ENCODE peak calls at places on chromosomes 1 and 21, in four cellular contexts. E, L, X and J are unnamed samples.

GRCh38 chr1:43565600-43566360 is 35.1 kb downstream of the PTPRF start:
- DNase-seq in L (peak), E (peak), X (peak), J (no peak)

GRCh38 chr1:156581661-156582387 is 2.3 kb downstream of the TTC24 start:
- DNase-seq in X (no peak), L (no peak), E (no peak), J (no peak)

GRCh38 chr1:42891471-42891870 is 45.1 kb downstream of the ZNF691 start:
- DNase-seq in X (no peak), E (no peak), L (no peak), J (no peak)

GRCh38 chr1:49199564-49199963 is 422.9 kb upstream of the BEND5 start:
- DNase-seq in E (no peak), X (no peak), L (no peak), J (no peak)

GRCh38 chr1:216614011-216614934 is 109.0 kb downstream of the ESRRG start:
- DNase-seq in L (no peak), E (no peak), X (no peak), J (no peak)

GRCh38 chr1:17021896-17022295 is 10.2 kb upstream of the ATP13A2 start:
- DNase-seq in E (no peak), L (no peak), X (no peak), J (no peak)

GRCh38 chr1:214351551-214352277 is 70.8 kb downstream of the SMYD2 start:
- DNase-seq in L (no peak), X (no peak), E (no peak), J (no peak)

GRCh38 chr1:20086800-20087199 is 16.8 kb downstream of the PLA2G5 start:
- DNase-seq in X (no peak), E (no peak), L (no peak), J (no peak)

GRCh38 chr1:21573971-21574458 is 64.8 kb downstream of the ALPL start:
- DNase-seq in E (peak), X (peak), L (peak), J (peak)

GRCh38 chr1:20429296-20429695 is 56.7 kb downstream of the CAMK2N1 start:
- DNase-seq in L (peak), E (no peak), X (no peak), J (no peak)

GRCh38 chr21:44382536-44382935 is 29.1 kb downstream of the TRPM2 start:
- DNase-seq in X (no peak), L (no peak), E (no peak), J (no peak)

GRCh38 chr1:206679738-206680211 is 4.9 kb upstream of the MAPKAPK2 start:
- DNase-seq in X (no peak), L (no peak), E (no peak), J (no peak)

GRCh38 chr1:25821630-25822091 is 1.9 kb downstream of the MTFR1L start:
- DNase-seq in L (peak), E (no peak), X (no peak), J (no peak)

GRCh38 chr1:208536176-208536575 is 292.0 kb upstream of the PLXNA2 start:
- DNase-seq in X (peak), E (no peak), L (no peak), J (no peak)

GRCh38 chr1:32892368-32893197 is 6.3 kb downstream of the HPCA start:
- DNase-seq in X (peak), E (no peak), L (no peak), J (no peak)

GRCh38 chr1:226624526-226624925 is 76.0 kb downstream of the STUM start:
- DNase-seq in X (no peak), L (peak), E (no peak), J (peak)

GRCh38 chr1:19359357-19359756 is 47.2 kb downstream of the SLC66A1 start:
- DNase-seq in X (no peak), E (no peak), L (no peak), J (no peak)

GRCh38 chr1:116203936-116204335 is 92.7 kb downstream of the MAB21L3 start:
- DNase-seq in E (no peak), L (no peak), X (no peak), J (no peak)

GRCh38 chr1:207891148-207891547 is 19.8 kb downstream of the CD34 start:
- DNase-seq in E (no peak), X (no peak), L (no peak), J (no peak)

GRCh38 chr1:38898653-38899230 is 17.4 kb upstream of the GJA9 start:
- DNase-seq in E (no peak), X (no peak), L (peak), J (peak)

GRCh38 chr1:94783342-94784264 is 36.6 kb upstream of the SLC44A3 start:
- DNase-seq in X (no peak), E (no peak), L (peak), J (peak)

GRCh38 chr1:17920881-17921635 is 165.9 kb downstream of the ACTL8 start:
- DNase-seq in X (no peak), E (no peak), L (no peak), J (no peak)

GRCh38 chr1:227325195-227325594 is 6.9 kb upstream of the CDC42BPA start:
- DNase-seq in X (no peak), E (no peak), L (no peak), J (no peak)

GRCh38 chr1:46394872-46395465 is 852 bp downstream of the FAAH start:
- DNase-seq in E (no peak), X (peak), L (no peak), J (no peak)

GRCh38 chr1:46393510-46393909 is 607 bp upstream of the FAAH start:
- DNase-seq in X (peak), L (no peak), E (no peak), J (no peak)

GRCh38 chr1:46394108-46394871 is at the start of gene FAAH:
- DNase-seq in X (peak), E (peak), L (no peak), J (peak)

GRCh38 chr1:46399307-46399706 is 5.2 kb downstream of the FAAH start:
- DNase-seq in L (no peak), E (no peak), X (no peak), J (no peak)

GRCh38 chr1:46396429-46397398 is 2.6 kb downstream of the FAAH start:
- DNase-seq in L (peak), E (no peak), X (no peak), J (no peak)
- H3K4me2 ChIP-seq in L (no peak), E (no peak), X (no peak), J (no peak)

GRCh38 chr21:7916329-7917303 is 2604.8 kb upstream of the TPTE start:
- DNase-seq in X (no peak), E (no peak), L (no peak), J (no peak)
- H3K4me3 ChIP-seq in X (no peak), E (no peak), L (no peak), J (no peak)

GRCh38 chr1:223234534-223234933 is 91.5 kb upstream of the TLR5 start:
- DNase-seq in L (no peak), X (no peak), E (no peak), J (no peak)

GRCh38 chr1:223233410-223234163 is 90.5 kb upstream of the TLR5 start:
- DNase-seq in L (peak), X (no peak), E (no peak), J (peak)

GRCh38 chr1:223233019-223233409 is 90.0 kb upstream of the TLR5 start:
- DNase-seq in E (no peak), L (no peak), X (no peak), J (no peak)

GRCh38 chr1:223235091-223235490 is 92.0 kb upstream of the TLR5 start:
- DNase-seq in E (no peak), L (no peak), X (no peak), J (no peak)

GRCh38 chr1:223234164-223234501 is 91.1 kb upstream of the TLR5 start:
- DNase-seq in X (no peak), L (no peak), E (no peak), J (no peak)
- H3K4me2 ChIP-seq in X (no peak), L (no peak), E (no peak), J (peak)

DNA sequence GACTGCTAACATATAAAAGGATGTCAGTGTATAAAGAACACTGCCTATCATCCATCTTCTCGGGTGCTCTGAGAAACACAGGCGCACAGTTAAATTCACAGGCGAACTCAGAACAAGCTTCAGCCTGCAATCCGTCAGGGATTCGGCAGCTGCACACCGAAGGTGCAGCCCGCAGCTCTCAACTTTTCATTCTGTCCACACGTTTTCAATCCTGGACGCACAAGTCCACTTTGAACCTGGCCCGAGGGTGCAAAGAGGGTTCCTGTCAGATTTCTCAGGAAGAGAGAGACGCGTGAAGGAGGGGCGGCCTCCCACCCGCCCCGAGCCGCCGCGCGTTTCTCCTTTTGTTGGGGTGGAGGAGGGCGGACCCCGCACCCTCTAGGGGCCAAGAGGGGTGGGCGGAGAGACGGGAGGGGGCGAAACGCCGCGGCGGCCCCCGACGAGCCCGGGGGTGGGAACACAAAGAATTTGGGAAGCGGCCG is 724 bp downstream of the DOCK7 start:
- DNase-seq in L (peak), E (peak), X (peak), J (peak)
- H3K4me3 ChIP-seq in L (peak), E (peak), X (peak), J (peak)